ENCODE peak calls at places on chromosomes 4 and X, in seven cellular contexts. One of them, this sample, is unnamed.

GRCh38 chr4:7330031-7330596 is 104.6 kb downstream of the PSAPL1 start:
- DNase-seq in CD8-positive, alpha-beta T cell: no peak
- DNase-seq in tibial artery: peak
- DNase-seq in CD4-positive, alpha-beta memory T cell: no peak
- DNase-seq in cardiac muscle cell: no peak
- DNase-seq in thoracic aorta: no peak
- DNase-seq in sigmoid colon: no peak
- DNase-seq in this sample: no peak

GRCh38 chr4:95120456-95120855 is 362.7 kb downstream of the BMPR1B start:
- DNase-seq in CD4-positive, alpha-beta memory T cell: no peak
- DNase-seq in cardiac muscle cell: no peak
- DNase-seq in CD8-positive, alpha-beta T cell: no peak
- DNase-seq in thoracic aorta: no peak
- DNase-seq in tibial artery: no peak
- DNase-seq in sigmoid colon: no peak
- DNase-seq in this sample: no peak

GRCh38 chrX:153669174-153669890 is 4.3 kb downstream of the PNCK start:
- DNase-seq in cardiac muscle cell: peak
- DNase-seq in thoracic aorta: no peak
- DNase-seq in CD4-positive, alpha-beta memory T cell: no peak
- DNase-seq in tibial artery: no peak
- DNase-seq in sigmoid colon: peak
- DNase-seq in CD8-positive, alpha-beta T cell: no peak
- DNase-seq in this sample: no peak

GRCh38 chr4:15106417-15106816 is 104.1 kb downstream of the CPEB2 start:
- DNase-seq in tibial artery: no peak
- DNase-seq in cardiac muscle cell: no peak
- DNase-seq in CD8-positive, alpha-beta T cell: no peak
- DNase-seq in CD4-positive, alpha-beta memory T cell: no peak
- DNase-seq in sigmoid colon: no peak
- DNase-seq in thoracic aorta: no peak
- DNase-seq in this sample: no peak

GRCh38 chrX:86295293-86295692 is 147.0 kb downstream of the DACH2 start:
- DNase-seq in cardiac muscle cell: no peak
- DNase-seq in tibial artery: no peak
- DNase-seq in thoracic aorta: no peak
- DNase-seq in CD4-positive, alpha-beta memory T cell: no peak
- DNase-seq in CD8-positive, alpha-beta T cell: no peak
- DNase-seq in sigmoid colon: no peak
- DNase-seq in this sample: no peak

GRCh38 chrX:44447214-44447613 is 95.4 kb downstream of the FUNDC1 start:
- DNase-seq in CD4-positive, alpha-beta memory T cell: no peak
- DNase-seq in cardiac muscle cell: no peak
- DNase-seq in tibial artery: no peak
- DNase-seq in sigmoid colon: no peak
- DNase-seq in CD8-positive, alpha-beta T cell: no peak
- DNase-seq in thoracic aorta: no peak
- DNase-seq in this sample: no peak

GRCh38 chr4:174244441-174244840 is 39.0 kb downstream of the FBXO8 start:
- DNase-seq in CD4-positive, alpha-beta memory T cell: no peak
- DNase-seq in thoracic aorta: no peak
- DNase-seq in tibial artery: no peak
- DNase-seq in CD8-positive, alpha-beta T cell: no peak
- DNase-seq in sigmoid colon: no peak
- DNase-seq in cardiac muscle cell: no peak
- DNase-seq in this sample: no peak

GRCh38 chr4:6468376-6468775 is 4.0 kb downstream of the PPP2R2C start:
- DNase-seq in thoracic aorta: no peak
- DNase-seq in CD8-positive, alpha-beta T cell: no peak
- DNase-seq in CD4-positive, alpha-beta memory T cell: no peak
- DNase-seq in tibial artery: no peak
- DNase-seq in cardiac muscle cell: no peak
- DNase-seq in sigmoid colon: peak
- DNase-seq in this sample: no peak

GRCh38 chrX:28347526-28347925 is 239.7 kb upstream of the IL1RAPL1 start:
- DNase-seq in CD8-positive, alpha-beta T cell: no peak
- DNase-seq in tibial artery: no peak
- DNase-seq in cardiac muscle cell: no peak
- DNase-seq in CD4-positive, alpha-beta memory T cell: no peak
- DNase-seq in thoracic aorta: no peak
- DNase-seq in sigmoid colon: no peak
- DNase-seq in this sample: no peak

GRCh38 chrX:23504895-23505294 is 162.4 kb upstream of the PRDX4 start:
- DNase-seq in thoracic aorta: no peak
- DNase-seq in CD4-positive, alpha-beta memory T cell: no peak
- DNase-seq in sigmoid colon: no peak
- DNase-seq in tibial artery: no peak
- DNase-seq in CD8-positive, alpha-beta T cell: no peak
- DNase-seq in cardiac muscle cell: no peak
- DNase-seq in this sample: no peak

GRCh38 chr4:75939890-75940691 is 722 bp downstream of the NAAA start:
- DNase-seq in cardiac muscle cell: peak
- DNase-seq in CD8-positive, alpha-beta T cell: peak
- DNase-seq in tibial artery: peak
- DNase-seq in sigmoid colon: peak
- DNase-seq in thoracic aorta: peak
- DNase-seq in CD4-positive, alpha-beta memory T cell: peak
- DNase-seq in this sample: peak

GRCh38 chr4:39062094-39062493 is at the start of gene KLHL5:
- DNase-seq in cardiac muscle cell: peak
- DNase-seq in CD4-positive, alpha-beta memory T cell: no peak
- DNase-seq in sigmoid colon: no peak
- DNase-seq in CD8-positive, alpha-beta T cell: no peak
- DNase-seq in tibial artery: no peak
- DNase-seq in thoracic aorta: no peak
- DNase-seq in this sample: no peak

GRCh38 chr4:828641-829271 is 2.8 kb upstream of the CPLX1 start:
- DNase-seq in CD4-positive, alpha-beta memory T cell: no peak
- DNase-seq in CD8-positive, alpha-beta T cell: no peak
- DNase-seq in tibial artery: peak
- DNase-seq in sigmoid colon: peak
- DNase-seq in cardiac muscle cell: no peak
- DNase-seq in thoracic aorta: no peak
- DNase-seq in this sample: peak

GRCh38 chr4:33722254-33722653 is 2522.1 kb downstream of the ARAP2 start:
- DNase-seq in CD4-positive, alpha-beta memory T cell: no peak
- DNase-seq in sigmoid colon: no peak
- DNase-seq in tibial artery: no peak
- DNase-seq in thoracic aorta: no peak
- DNase-seq in cardiac muscle cell: no peak
- DNase-seq in CD8-positive, alpha-beta T cell: no peak
- DNase-seq in this sample: no peak

GRCh38 chrX:19440713-19441112 is 74.6 kb downstream of the MAP3K15 start:
- DNase-seq in cardiac muscle cell: no peak
- DNase-seq in CD4-positive, alpha-beta memory T cell: no peak
- DNase-seq in tibial artery: no peak
- DNase-seq in thoracic aorta: no peak
- DNase-seq in sigmoid colon: no peak
- DNase-seq in CD8-positive, alpha-beta T cell: no peak
- DNase-seq in this sample: no peak

DNA sequence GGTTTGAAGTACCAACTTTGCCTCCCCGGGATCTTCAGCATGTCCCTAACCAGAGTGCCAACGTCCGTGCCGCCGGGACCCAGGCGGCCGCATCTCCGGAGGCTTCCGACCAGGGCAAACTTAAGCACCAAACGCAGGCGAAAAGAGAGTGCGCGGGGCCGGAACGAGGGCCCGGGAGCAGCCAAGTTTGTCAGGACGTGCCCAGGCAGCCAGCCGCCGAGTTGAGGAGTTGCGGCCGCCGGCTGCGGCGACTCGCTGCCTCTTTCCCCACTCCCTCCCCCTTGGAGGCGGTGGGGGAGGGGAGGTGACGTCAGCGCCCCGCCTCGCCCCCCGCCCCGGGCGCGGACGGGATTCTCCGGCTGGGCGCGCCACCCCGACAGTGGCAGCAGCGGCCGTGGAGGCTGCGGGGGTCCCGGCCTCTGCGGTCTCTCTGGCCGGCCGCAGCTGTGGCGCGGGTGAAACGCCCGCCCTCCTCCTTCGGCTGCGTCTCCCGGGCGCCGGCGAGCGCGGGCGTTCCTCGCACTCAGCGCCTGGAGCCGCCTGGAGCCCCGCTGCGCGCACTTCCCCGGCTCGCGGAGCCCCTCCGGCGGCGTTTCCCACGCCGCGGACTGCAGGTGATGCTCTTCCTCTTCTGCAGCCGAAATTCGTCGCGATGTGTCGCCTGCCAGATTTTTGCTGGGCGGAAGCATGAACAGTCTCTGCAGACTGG is 2.9 kb upstream of the FAT1 start:
- DNase-seq in CD4-positive, alpha-beta memory T cell: no peak
- DNase-seq in CD8-positive, alpha-beta T cell: no peak
- DNase-seq in cardiac muscle cell: peak
- DNase-seq in thoracic aorta: no peak
- DNase-seq in sigmoid colon: peak
- DNase-seq in tibial artery: peak
- DNase-seq in this sample: peak
- H3K4me3 ChIP-seq in CD4-positive, alpha-beta memory T cell: no peak
- H3K4me3 ChIP-seq in CD8-positive, alpha-beta T cell: no peak
- H3K4me3 ChIP-seq in cardiac muscle cell: peak
- H3K4me3 ChIP-seq in thoracic aorta: peak
- H3K4me3 ChIP-seq in sigmoid colon: peak
- H3K4me3 ChIP-seq in tibial artery: peak
- H3K4me3 ChIP-seq in this sample: peak

DNA sequence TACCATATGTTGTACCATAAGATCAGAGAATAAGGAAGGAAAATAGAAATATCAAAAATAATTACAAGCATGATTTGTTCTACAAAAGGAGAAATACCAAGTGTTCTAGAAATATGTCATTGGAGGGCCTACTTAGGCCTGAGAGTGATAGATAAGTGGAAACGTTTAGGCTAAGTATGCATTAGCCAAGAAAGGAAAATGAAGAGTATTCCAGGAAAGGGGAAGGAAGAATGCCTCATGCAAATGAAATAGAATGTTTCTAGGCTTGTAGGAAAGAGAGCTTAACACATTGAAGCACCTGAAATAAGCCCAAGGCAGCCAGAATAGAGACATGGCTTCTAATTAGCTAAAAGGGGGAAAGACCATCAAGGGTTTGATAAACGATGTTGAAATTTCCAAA is 595.7 kb upstream of the ATOH1 start:
- DNase-seq in sigmoid colon: no peak
- DNase-seq in CD8-positive, alpha-beta T cell: no peak
- DNase-seq in tibial artery: no peak
- DNase-seq in CD4-positive, alpha-beta memory T cell: no peak
- DNase-seq in thoracic aorta: no peak
- DNase-seq in cardiac muscle cell: peak
- DNase-seq in this sample: no peak
- H3K27ac ChIP-seq in sigmoid colon: no peak
- H3K27ac ChIP-seq in CD8-positive, alpha-beta T cell: no peak
- H3K27ac ChIP-seq in tibial artery: no peak
- H3K27ac ChIP-seq in CD4-positive, alpha-beta memory T cell: no peak
- H3K27ac ChIP-seq in thoracic aorta: no peak
- H3K27ac ChIP-seq in cardiac muscle cell: no peak
- H3K27ac ChIP-seq in this sample: no peak

GRCh38 chr4:24235609-24236008 is 345.8 kb upstream of the PPARGC1A start:
- DNase-seq in tibial artery: no peak
- DNase-seq in thoracic aorta: no peak
- DNase-seq in CD8-positive, alpha-beta T cell: no peak
- DNase-seq in CD4-positive, alpha-beta memory T cell: no peak
- DNase-seq in sigmoid colon: no peak
- DNase-seq in cardiac muscle cell: no peak
- DNase-seq in this sample: no peak

GRCh38 chr4:24240655-24241054 is 343.7 kb downstream of the DHX15 start:
- DNase-seq in CD4-positive, alpha-beta memory T cell: no peak
- DNase-seq in cardiac muscle cell: peak
- DNase-seq in sigmoid colon: no peak
- DNase-seq in tibial artery: no peak
- DNase-seq in thoracic aorta: no peak
- DNase-seq in CD8-positive, alpha-beta T cell: no peak
- DNase-seq in this sample: no peak

GRCh38 chr4:24234288-24234848 is 344.5 kb upstream of the PPARGC1A start:
- DNase-seq in sigmoid colon: no peak
- DNase-seq in cardiac muscle cell: no peak
- DNase-seq in tibial artery: no peak
- DNase-seq in CD8-positive, alpha-beta T cell: no peak
- DNase-seq in thoracic aorta: no peak
- DNase-seq in CD4-positive, alpha-beta memory T cell: no peak
- DNase-seq in this sample: no peak

GRCh38 chr4:24236532-24236931 is 346.7 kb upstream of the PPARGC1A start:
- DNase-seq in thoracic aorta: no peak
- DNase-seq in sigmoid colon: no peak
- DNase-seq in CD4-positive, alpha-beta memory T cell: no peak
- DNase-seq in tibial artery: no peak
- DNase-seq in cardiac muscle cell: no peak
- DNase-seq in CD8-positive, alpha-beta T cell: no peak
- DNase-seq in this sample: no peak

DNA sequence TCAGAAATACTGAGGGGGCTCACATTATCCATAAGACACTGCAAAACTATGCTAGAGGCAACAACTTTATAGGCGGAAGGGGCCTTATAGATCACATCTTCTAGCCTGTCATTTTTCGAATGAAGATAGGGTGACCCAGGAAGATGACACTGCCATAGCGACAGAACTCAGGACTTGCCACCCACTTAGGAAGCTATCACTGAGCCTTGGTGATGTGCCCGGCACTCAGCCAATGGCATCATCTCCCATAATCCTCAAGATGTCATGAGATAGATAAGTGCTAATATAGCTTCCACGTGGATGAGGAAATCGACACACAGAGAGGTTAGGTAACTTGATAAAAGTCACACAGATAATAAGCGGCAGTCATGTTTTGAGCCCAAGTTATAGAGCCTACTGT is 346.6 kb downstream of the DHX15 start:
- DNase-seq in cardiac muscle cell: no peak
- DNase-seq in thoracic aorta: no peak
- DNase-seq in sigmoid colon: no peak
- DNase-seq in CD4-positive, alpha-beta memory T cell: no peak
- DNase-seq in tibial artery: no peak
- DNase-seq in CD8-positive, alpha-beta T cell: no peak
- DNase-seq in this sample: no peak
- H3K4me3 ChIP-seq in cardiac muscle cell: no peak
- H3K4me3 ChIP-seq in thoracic aorta: no peak
- H3K4me3 ChIP-seq in sigmoid colon: no peak
- H3K4me3 ChIP-seq in CD4-positive, alpha-beta memory T cell: no peak
- H3K4me3 ChIP-seq in tibial artery: no peak
- H3K4me3 ChIP-seq in CD8-positive, alpha-beta T cell: no peak
- H3K4me3 ChIP-seq in this sample: no peak

GRCh38 chr4:5168891-5169290 is 117.6 kb downstream of the STK32B start:
- DNase-seq in CD4-positive, alpha-beta memory T cell: no peak
- DNase-seq in cardiac muscle cell: no peak
- DNase-seq in sigmoid colon: no peak
- DNase-seq in CD8-positive, alpha-beta T cell: no peak
- DNase-seq in tibial artery: no peak
- DNase-seq in thoracic aorta: no peak
- DNase-seq in this sample: no peak

GRCh38 chr4:5164221-5164912 is 113.1 kb downstream of the STK32B start:
- DNase-seq in thoracic aorta: no peak
- DNase-seq in CD8-positive, alpha-beta T cell: no peak
- DNase-seq in sigmoid colon: no peak
- DNase-seq in CD4-positive, alpha-beta memory T cell: no peak
- DNase-seq in cardiac muscle cell: no peak
- DNase-seq in tibial artery: no peak
- DNase-seq in this sample: no peak

GRCh38 chr4:5162909-5163508 is 111.7 kb downstream of the STK32B start:
- DNase-seq in tibial artery: no peak
- DNase-seq in CD4-positive, alpha-beta memory T cell: no peak
- DNase-seq in cardiac muscle cell: no peak
- DNase-seq in thoracic aorta: no peak
- DNase-seq in CD8-positive, alpha-beta T cell: no peak
- DNase-seq in sigmoid colon: no peak
- DNase-seq in this sample: no peak

GRCh38 chr4:5166377-5166776 is 115.1 kb downstream of the STK32B start:
- DNase-seq in CD8-positive, alpha-beta T cell: no peak
- DNase-seq in CD4-positive, alpha-beta memory T cell: no peak
- DNase-seq in cardiac muscle cell: no peak
- DNase-seq in thoracic aorta: no peak
- DNase-seq in sigmoid colon: no peak
- DNase-seq in tibial artery: no peak
- DNase-seq in this sample: no peak

GRCh38 chr4:5165419-5166369 is 114.4 kb downstream of the STK32B start:
- DNase-seq in CD4-positive, alpha-beta memory T cell: no peak
- DNase-seq in thoracic aorta: no peak
- DNase-seq in cardiac muscle cell: peak
- DNase-seq in CD8-positive, alpha-beta T cell: no peak
- DNase-seq in sigmoid colon: no peak
- DNase-seq in tibial artery: no peak
- DNase-seq in this sample: no peak
- H3K27ac ChIP-seq in CD4-positive, alpha-beta memory T cell: no peak
- H3K27ac ChIP-seq in thoracic aorta: no peak
- H3K27ac ChIP-seq in cardiac muscle cell: no peak
- H3K27ac ChIP-seq in CD8-positive, alpha-beta T cell: no peak
- H3K27ac ChIP-seq in sigmoid colon: no peak
- H3K27ac ChIP-seq in tibial artery: no peak
- H3K27ac ChIP-seq in this sample: no peak